ENCODE peak calls at places on chromosome 9, in six cellular contexts. D is bronchial epithelial cell, T is HFF-Myc, G is sigmoid colon, C is nephron progenitor cell, F is left ventricle myocardium inferior. J is an unnamed sample.

GRCh38 chr9:117672397-117672796 is 31.8 kb upstream of the TLR4 start:
- DNase-seq in F (no peak), G (no peak), D (peak), C (no peak), T (no peak), J (no peak)

GRCh38 chr9:81574399-81574798 is 114.9 kb downstream of the TLE1 start:
- DNase-seq in T (no peak), D (no peak), C (no peak), F (no peak), G (no peak), J (no peak)

GRCh38 chr9:95666096-95666784 is 149.5 kb upstream of the PTCH1 start:
- DNase-seq in C (no peak), F (no peak), T (no peak), G (no peak), D (no peak), J (no peak)

GRCh38 chr9:88748566-88749238 is 213.7 kb downstream of the NXNL2 start:
- DNase-seq in C (no peak), F (peak), D (no peak), T (no peak), G (peak), J (peak)

GRCh38 chr9:14158911-14159310 is 155.0 kb downstream of the NFIB start:
- DNase-seq in G (no peak), F (no peak), C (no peak), D (peak), T (no peak), J (no peak)

GRCh38 chr9:123131258-123131657 is 97.8 kb downstream of the GPR21 start:
- DNase-seq in G (no peak), D (peak), F (no peak), C (no peak), T (peak), J (no peak)

GRCh38 chr9:132024589-132024988 is 55.1 kb downstream of the MED27 start:
- DNase-seq in D (no peak), G (no peak), T (no peak), C (no peak), F (no peak), J (no peak)

GRCh38 chr9:89342948-89343347 is 24.6 kb downstream of the SECISBP2 start:
- DNase-seq in F (no peak), D (no peak), G (no peak), T (no peak), C (no peak), J (no peak)

GRCh38 chr9:91071185-91071990 is 269.8 kb downstream of the SYK start:
- DNase-seq in G (no peak), F (no peak), T (no peak), D (peak), C (no peak), J (no peak)

GRCh38 chr9:10134266-10134665 is 478.5 kb downstream of the PTPRD start:
- DNase-seq in C (no peak), T (no peak), D (no peak), G (no peak), F (no peak), J (no peak)

GRCh38 chr9:116112236-116112635 is 41.4 kb upstream of the PAPPA start:
- DNase-seq in C (no peak), G (no peak), T (no peak), F (no peak), D (peak), J (no peak)
- TF ChIP-seq CTCF in C (no peak), G (no peak), T (no peak), F (peak), D (peak), J (peak)

GRCh38 chr9:18824095-18824666 is 208.8 kb downstream of the SAXO1 start:
- DNase-seq in T (no peak), G (no peak), F (no peak), D (peak), C (no peak), J (no peak)
- TF ChIP-seq CTCF in T (peak), G (no peak), F (no peak), D (peak), C (no peak), J (no peak)

DNA sequence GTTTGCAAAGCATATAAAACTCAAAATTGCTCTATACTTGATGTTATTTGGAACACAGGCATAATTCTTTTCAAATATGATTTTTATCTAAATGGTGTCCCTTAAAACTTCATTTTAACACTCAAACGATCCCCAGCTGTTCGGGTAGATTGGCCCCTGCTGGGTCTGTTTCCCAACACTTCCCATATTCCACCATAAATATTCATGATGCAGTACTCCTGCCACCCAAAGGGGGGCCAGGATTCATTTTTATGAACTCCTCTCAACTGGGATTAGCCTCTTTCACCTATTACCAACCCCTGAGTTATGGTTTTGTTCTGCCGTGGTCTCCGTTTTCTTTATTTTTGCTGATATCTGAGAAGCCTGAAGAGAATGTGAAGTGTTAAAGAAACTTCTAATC is 383.9 kb downstream of the DMRT2 start:
- DNase-seq in C (no peak), T (no peak), D (peak), G (no peak), F (no peak), J (no peak)
- TF ChIP-seq CTCF in C (peak), T (no peak), D (peak), G (no peak), F (peak), J (peak)

DNA sequence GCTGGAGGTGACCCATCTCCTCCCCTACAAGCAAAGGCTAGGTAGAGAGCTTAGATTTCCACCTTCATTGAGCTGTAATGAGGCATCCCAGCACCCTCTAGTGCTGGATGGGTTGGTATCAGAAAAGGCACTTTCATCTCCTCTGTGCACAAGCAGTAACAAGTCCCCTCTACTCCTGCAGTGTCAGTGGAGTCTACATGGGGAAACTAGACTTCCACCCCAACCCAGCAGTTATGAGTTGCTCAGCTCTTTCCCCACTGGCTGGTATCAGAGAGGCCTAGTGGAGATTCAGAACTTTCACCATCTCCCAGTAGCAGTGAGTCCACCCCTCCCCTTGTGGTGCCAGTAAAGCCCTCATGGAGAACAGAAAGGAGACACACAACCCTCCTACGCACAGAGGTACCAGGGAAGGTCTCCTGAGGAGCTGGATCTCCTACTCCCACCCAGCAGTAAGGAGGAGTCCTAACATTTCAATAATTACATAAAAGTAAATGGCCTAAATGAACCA is 17.8 kb downstream of the FCN1 start:
- DNase-seq in T (no peak), D (no peak), G (no peak), F (no peak), C (no peak), J (no peak)
- TF ChIP-seq CTCF in T (no peak), D (no peak), G (no peak), F (no peak), C (no peak), J (no peak)